ENCODE peak calls at places on chromosome 12, in five cellular contexts. R is endothelial cell, V is A549, L is ovary, F is GM10248. I is an unnamed sample.

GRCh38 chr12:123076604-123077297 is 74.1 kb downstream of the PITPNM2 start:
- DNase-seq in V (no peak), R (no peak), L (no peak), F (peak), I (no peak)

GRCh38 chr12:51343201-51343600 is 3.3 kb downstream of the CELA1 start:
- DNase-seq in V (no peak), F (no peak), R (no peak), L (no peak), I (no peak)

GRCh38 chr12:101207086-101207780 is 2.8 kb downstream of the SLC5A8 start:
- DNase-seq in L (no peak), V (no peak), R (no peak), F (no peak), I (no peak)

GRCh38 chr12:129927316-129927900 is 23.6 kb upstream of the TMEM132D start:
- DNase-seq in V (no peak), F (no peak), R (no peak), L (no peak), I (no peak)

GRCh38 chr12:75366629-75367028 is 24.3 kb upstream of the GLIPR1L2 start:
- DNase-seq in V (no peak), L (no peak), R (no peak), F (no peak), I (no peak)

GRCh38 chr12:2120982-2121758 is 68.4 kb downstream of the CACNA1C start:
- DNase-seq in V (no peak), L (no peak), F (no peak), R (no peak), I (no peak)

GRCh38 chr12:10807186-10807585 is at the start of gene TAS2R8:
- DNase-seq in L (no peak), F (no peak), R (no peak), V (no peak), I (no peak)

GRCh38 chr12:79725987-79726386 is 35.2 kb upstream of the PAWR start:
- DNase-seq in F (no peak), V (no peak), L (no peak), R (no peak), I (no peak)

GRCh38 chr12:20403230-20403629 is 34.9 kb downstream of the PDE3A start:
- DNase-seq in V (no peak), F (no peak), L (no peak), R (no peak), I (no peak)

GRCh38 chr12:124518051-124518932 is 49.1 kb downstream of the NCOR2 start:
- DNase-seq in F (no peak), V (peak), L (peak), R (no peak), I (peak)

GRCh38 chr12:94147377-94147990 is 893 bp upstream of the PLXNC1 start:
- DNase-seq in V (no peak), F (no peak), R (no peak), L (no peak), I (no peak)

GRCh38 chr12:78719721-78720120 is 144.9 kb upstream of the SYT1 start:
- DNase-seq in V (no peak), R (no peak), L (no peak), F (no peak), I (no peak)

GRCh38 chr12:1920436-1920835 is 2.0 kb upstream of the CACNA2D4 start:
- DNase-seq in F (no peak), R (no peak), L (no peak), V (no peak), I (no peak)

GRCh38 chr12:28130625-28131598 is 59.3 kb upstream of the CCDC91 start:
- DNase-seq in F (no peak), V (peak), L (peak), R (no peak), I (no peak)

GRCh38 chr12:63276537-63277365 is 125.8 kb upstream of the AVPR1A start:
- DNase-seq in L (no peak), F (peak), V (peak), R (peak), I (no peak)

GRCh38 chr12:130009961-130010360 is 106.1 kb upstream of the TMEM132D start:
- DNase-seq in L (no peak), F (no peak), V (no peak), R (no peak), I (no peak)

DNA sequence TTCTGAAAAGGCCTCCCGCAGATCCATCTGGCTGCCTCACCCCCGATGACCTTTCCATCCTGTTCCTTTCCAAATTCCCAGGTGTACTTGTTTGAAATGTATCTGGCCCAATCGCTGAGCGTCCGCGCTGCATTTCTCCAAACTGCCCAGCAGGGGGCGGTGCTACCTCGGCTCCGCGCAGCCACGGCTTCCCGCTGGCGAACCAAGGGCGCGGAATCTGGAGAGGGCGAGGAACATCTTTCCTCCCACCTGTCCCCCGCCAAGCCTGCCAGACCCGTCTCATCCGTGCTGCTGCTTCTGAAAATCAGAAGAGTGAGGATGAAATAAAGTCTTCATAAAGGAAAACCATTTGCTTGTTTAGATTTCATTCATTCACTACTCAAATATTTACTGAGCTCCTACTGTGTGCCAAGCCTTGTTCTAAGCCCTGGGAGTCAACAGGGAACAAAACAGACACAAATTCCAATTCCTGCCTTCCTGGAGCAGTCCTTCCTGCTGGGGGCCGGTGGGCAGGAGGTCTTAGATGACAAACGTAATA is 16.8 kb upstream of the MYL2 start:
- DNase-seq in R (peak), L (no peak), F (peak), V (peak), I (peak)
- TF ChIP-seq CTCF in R (peak), L (peak), F (peak), V (peak), I (peak)

GRCh38 chr12:15015121-15015520 is 42.3 kb downstream of the PDE6H start:
- DNase-seq in F (no peak), L (no peak), R (no peak), V (no peak), I (no peak)

GRCh38 chr12:15013634-15014169 is 40.9 kb downstream of the PDE6H start:
- DNase-seq in R (no peak), V (no peak), F (no peak), L (no peak), I (no peak)

GRCh38 chr12:15014708-15015107 is 41.9 kb downstream of the PDE6H start:
- DNase-seq in V (no peak), L (no peak), F (no peak), R (no peak), I (no peak)

DNA sequence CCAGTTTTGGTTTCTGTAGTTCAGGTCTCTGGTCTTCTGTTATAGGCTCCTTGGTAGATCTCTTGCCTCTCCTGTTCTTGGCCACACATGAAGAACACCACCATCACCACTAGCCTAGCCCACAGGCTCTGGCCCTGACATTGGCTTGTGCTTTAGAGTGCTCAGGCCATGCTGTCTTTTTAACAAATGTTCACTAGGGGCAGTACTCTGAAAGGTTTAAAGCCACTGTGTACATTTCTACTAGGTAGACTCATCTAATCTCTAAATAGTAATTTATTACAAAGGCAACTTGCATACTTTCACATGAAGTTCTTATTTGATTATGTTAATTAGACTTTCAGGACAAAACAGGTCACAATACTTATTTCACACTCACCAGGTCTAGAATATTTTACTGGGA is 38.3 kb downstream of the PDE6H start:
- DNase-seq in F (no peak), R (no peak), L (no peak), V (peak), I (no peak)
- TF ChIP-seq CTCF in F (peak), R (no peak), L (no peak), V (no peak), I (peak)

GRCh38 chr12:58567189-58567588 is 353.1 kb downstream of the LRIG3 start:
- DNase-seq in F (no peak), V (no peak), R (no peak), L (no peak), I (no peak)
- TF ChIP-seq CTCF in F (no peak), V (no peak), R (no peak), L (no peak), I (no peak)

GRCh38 chr12:89693639-89694202 is 14.9 kb downstream of the ATP2B1 start:
- DNase-seq in L (no peak), F (no peak), R (no peak), V (no peak), I (no peak)
- TF ChIP-seq CTCF in L (no peak), F (no peak), R (no peak), V (no peak), I (no peak)

GRCh38 chr12:103244596-103244995 is 251.2 kb downstream of the C12orf42 start:
- DNase-seq in R (no peak), V (no peak), F (no peak), L (no peak), I (no peak)
- TF ChIP-seq CTCF in R (no peak), V (no peak), F (no peak), L (no peak), I (no peak)

DNA sequence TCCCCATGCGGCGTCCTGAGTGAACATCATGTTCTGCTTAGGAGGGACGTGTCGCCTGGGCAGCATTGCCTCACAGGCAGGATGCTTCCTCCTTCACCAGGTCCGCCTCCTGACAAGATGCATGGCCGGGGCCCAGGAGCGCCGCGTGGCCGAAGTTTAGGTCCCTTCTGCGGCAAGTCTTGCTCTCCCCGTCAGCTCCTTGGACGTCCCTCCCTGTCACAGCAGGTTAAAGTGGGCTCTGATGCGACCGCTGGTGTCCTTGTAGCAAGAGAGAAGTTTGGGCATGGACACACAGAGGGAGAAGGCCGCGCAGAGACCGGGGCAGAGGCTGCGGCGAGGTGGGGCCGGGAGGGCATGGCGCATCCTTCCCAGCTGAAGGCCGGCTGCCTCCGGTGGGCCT is 9.4 kb upstream of the GALNT9 start:
- DNase-seq in V (no peak), F (no peak), R (no peak), L (no peak), I (no peak)
- TF ChIP-seq CTCF in V (no peak), F (no peak), R (no peak), L (no peak), I (no peak)

I was measured in type B pancreatic cell.